ENCODE peak calls at places on chromosomes 11 and 22, in seven cellular contexts. T is OCI-M1, O is endodermal cell, W is fibroblast of the aortic adventitia, F is left lung, L is HCT116, V is heart right ventricle. G is an unnamed sample.

GRCh38 chr22:40919446-40919845 is 31.7 kb upstream of the RBX1 start:
- DNase-seq in T (no peak), O (no peak), W (peak; percentile 56), F (no peak), L (no peak), V (no peak), G (no peak)

GRCh38 chr11:109734602-109735001 is 312.6 kb downstream of the C11orf87 start:
- DNase-seq in T (no peak), O (no peak), W (peak; percentile 46), F (no peak), L (no peak), V (no peak), G (no peak)

GRCh38 chr22:44289429-44290171 is 23.2 kb downstream of the SHISAL1 start:
- DNase-seq in T (no peak), O (peak; percentile 93), W (no peak), F (no peak), L (no peak), V (no peak), G (no peak)

GRCh38 chr22:27809226-27809625 is 7.7 kb upstream of the MN1 start:
- DNase-seq in T (no peak), O (peak; percentile 80), W (no peak), F (no peak), L (no peak), V (no peak), G (no peak)

GRCh38 chr11:102448869-102449224 is 3.7 kb downstream of the TMEM123 start:
- DNase-seq in T (peak; percentile 33), O (no peak), W (no peak), F (no peak), L (no peak), V (no peak), G (no peak)

GRCh38 chr11:102109896-102110760 is at the start of gene YAP1:
- DNase-seq in T (peak; percentile 67), O (peak; percentile 95), W (peak; percentile 91), F (peak; percentile 85), L (peak; percentile 77), V (peak; percentile 91), G (peak; percentile 71)

GRCh38 chr11:116072133-116072532 is 567.9 kb upstream of the CADM1 start:
- DNase-seq in T (no peak), O (peak; percentile 80), W (no peak), F (no peak), L (no peak), V (no peak), G (no peak)

GRCh38 chr11:65743928-65744698 is 23.5 kb upstream of the RNASEH2C start:
- DNase-seq in T (peak; percentile 45), O (peak; percentile 82), W (peak; percentile 20), F (peak; percentile 39), L (peak; percentile 62), V (no peak), G (no peak)

GRCh38 chr11:126716456-126717083 is 284.0 kb downstream of the KIRREL3 start:
- DNase-seq in T (peak; percentile 73), O (peak; percentile 91), W (peak; percentile 31), F (no peak), L (peak; percentile 26), V (peak; percentile 17), G (peak; percentile 55)

GRCh38 chr11:46309669-46310288 is 32.3 kb downstream of the CREB3L1 start:
- DNase-seq in T (peak; percentile 50), O (no peak), W (no peak), F (no peak), L (peak; percentile 48), V (no peak), G (peak; percentile 77)

GRCh38 chr11:103420593-103420992 is 311.4 kb downstream of the DYNC2H1 start:
- DNase-seq in T (no peak), O (no peak), W (peak; percentile 16), F (no peak), L (no peak), V (no peak), G (no peak)

GRCh38 chr22:26393929-26394328 is 35.1 kb upstream of the ASPHD2 start:
- DNase-seq in T (no peak), O (peak; percentile 59), W (no peak), F (no peak), L (no peak), V (no peak), G (no peak)

GRCh38 chr11:74325649-74326645 is 14.5 kb upstream of the P4HA3 start:
- DNase-seq in T (no peak), O (no peak), W (peak; percentile 97), F (peak; percentile 80), L (no peak), V (peak; percentile 86), G (no peak)

GRCh38 chr11:112049777-112050176 is 24.0 kb downstream of the PIH1D2 start:
- DNase-seq in T (no peak), O (no peak), W (no peak), F (no peak), L (no peak), V (no peak), G (no peak)